ENCODE peak calls at places on chromosomes 3 and 15, in eight cellular contexts. One of them, this sample, is unnamed.

GRCh38 chr3:150610785-150611184 is 7.7 kb downstream of the SELENOT start:
- DNase-seq in RPMI8226: no peak
- DNase-seq in aorta: no peak
- DNase-seq in activated naive CD8-positive, alpha-beta T cell treated with anti-CD3 and anti-CD28 coated beads, Interleukin-2, amount 50 U/mL, for 24 hours: no peak
- DNase-seq in stimulated activated naive CD8-positive, alpha-beta T cell treated with anti-CD3 and anti-CD28 coated beads, Interleukin-15, amount 100 ng/mL, for 72 hours: no peak
- DNase-seq in psoas muscle: no peak
- DNase-seq in AG04450: no peak
- DNase-seq in uterus: no peak
- DNase-seq in this sample: no peak

GRCh38 chr3:10328460-10329071 is 7.7 kb upstream of the SEC13 start:
- DNase-seq in RPMI8226: no peak
- DNase-seq in aorta: peak; percentile 29
- DNase-seq in activated naive CD8-positive, alpha-beta T cell treated with anti-CD3 and anti-CD28 coated beads, Interleukin-2, amount 50 U/mL, for 24 hours: no peak
- DNase-seq in stimulated activated naive CD8-positive, alpha-beta T cell treated with anti-CD3 and anti-CD28 coated beads, Interleukin-15, amount 100 ng/mL, for 72 hours: no peak
- DNase-seq in psoas muscle: peak; percentile 47
- DNase-seq in AG04450: no peak
- DNase-seq in uterus: no peak
- DNase-seq in this sample: no peak

GRCh38 chr3:54968546-54969172 is 40.8 kb upstream of the LRTM1 start:
- DNase-seq in RPMI8226: no peak
- DNase-seq in aorta: no peak
- DNase-seq in activated naive CD8-positive, alpha-beta T cell treated with anti-CD3 and anti-CD28 coated beads, Interleukin-2, amount 50 U/mL, for 24 hours: no peak
- DNase-seq in stimulated activated naive CD8-positive, alpha-beta T cell treated with anti-CD3 and anti-CD28 coated beads, Interleukin-15, amount 100 ng/mL, for 72 hours: no peak
- DNase-seq in psoas muscle: no peak
- DNase-seq in AG04450: peak; percentile 55
- DNase-seq in uterus: no peak
- DNase-seq in this sample: no peak

GRCh38 chr15:94075349-94075748 is 156.0 kb upstream of the MCTP2 start:
- DNase-seq in RPMI8226: no peak
- DNase-seq in aorta: peak; percentile 73
- DNase-seq in activated naive CD8-positive, alpha-beta T cell treated with anti-CD3 and anti-CD28 coated beads, Interleukin-2, amount 50 U/mL, for 24 hours: no peak
- DNase-seq in stimulated activated naive CD8-positive, alpha-beta T cell treated with anti-CD3 and anti-CD28 coated beads, Interleukin-15, amount 100 ng/mL, for 72 hours: no peak
- DNase-seq in psoas muscle: peak; percentile 88
- DNase-seq in AG04450: no peak
- DNase-seq in uterus: peak; percentile 84
- DNase-seq in this sample: peak; percentile 93

GRCh38 chr3:143226678-143227291 is 107.2 kb downstream of the CHST2 start:
- DNase-seq in RPMI8226: no peak
- DNase-seq in aorta: no peak
- DNase-seq in activated naive CD8-positive, alpha-beta T cell treated with anti-CD3 and anti-CD28 coated beads, Interleukin-2, amount 50 U/mL, for 24 hours: no peak
- DNase-seq in stimulated activated naive CD8-positive, alpha-beta T cell treated with anti-CD3 and anti-CD28 coated beads, Interleukin-15, amount 100 ng/mL, for 72 hours: no peak
- DNase-seq in psoas muscle: no peak
- DNase-seq in AG04450: no peak
- DNase-seq in uterus: no peak
- DNase-seq in this sample: no peak

GRCh38 chr3:184343200-184343876 is 5.9 kb downstream of the FAM131A start:
- DNase-seq in RPMI8226: no peak
- DNase-seq in aorta: no peak
- DNase-seq in activated naive CD8-positive, alpha-beta T cell treated with anti-CD3 and anti-CD28 coated beads, Interleukin-2, amount 50 U/mL, for 24 hours: no peak
- DNase-seq in stimulated activated naive CD8-positive, alpha-beta T cell treated with anti-CD3 and anti-CD28 coated beads, Interleukin-15, amount 100 ng/mL, for 72 hours: no peak
- DNase-seq in psoas muscle: no peak
- DNase-seq in AG04450: no peak
- DNase-seq in uterus: no peak
- DNase-seq in this sample: no peak

GRCh38 chr3:150928234-150928633 is 23.0 kb upstream of the MINDY4B start:
- DNase-seq in RPMI8226: no peak
- DNase-seq in aorta: no peak
- DNase-seq in activated naive CD8-positive, alpha-beta T cell treated with anti-CD3 and anti-CD28 coated beads, Interleukin-2, amount 50 U/mL, for 24 hours: no peak
- DNase-seq in stimulated activated naive CD8-positive, alpha-beta T cell treated with anti-CD3 and anti-CD28 coated beads, Interleukin-15, amount 100 ng/mL, for 72 hours: no peak
- DNase-seq in psoas muscle: no peak
- DNase-seq in AG04450: no peak
- DNase-seq in uterus: no peak
- DNase-seq in this sample: no peak

GRCh38 chr15:48221885-48222284 is 15.8 kb downstream of the SLC12A1 start:
- DNase-seq in RPMI8226: no peak
- DNase-seq in aorta: peak; percentile 55
- DNase-seq in activated naive CD8-positive, alpha-beta T cell treated with anti-CD3 and anti-CD28 coated beads, Interleukin-2, amount 50 U/mL, for 24 hours: no peak
- DNase-seq in stimulated activated naive CD8-positive, alpha-beta T cell treated with anti-CD3 and anti-CD28 coated beads, Interleukin-15, amount 100 ng/mL, for 72 hours: no peak
- DNase-seq in psoas muscle: no peak
- DNase-seq in AG04450: no peak
- DNase-seq in uterus: no peak
- DNase-seq in this sample: no peak

GRCh38 chr3:31613654-31614053 is 80.9 kb downstream of the STT3B start:
- DNase-seq in RPMI8226: no peak
- DNase-seq in aorta: no peak
- DNase-seq in activated naive CD8-positive, alpha-beta T cell treated with anti-CD3 and anti-CD28 coated beads, Interleukin-2, amount 50 U/mL, for 24 hours: no peak
- DNase-seq in stimulated activated naive CD8-positive, alpha-beta T cell treated with anti-CD3 and anti-CD28 coated beads, Interleukin-15, amount 100 ng/mL, for 72 hours: no peak
- DNase-seq in psoas muscle: no peak
- DNase-seq in AG04450: peak; percentile 37
- DNase-seq in uterus: no peak
- DNase-seq in this sample: no peak

GRCh38 chr3:125231895-125232294 is 19.3 kb upstream of the SLC12A8 start:
- DNase-seq in RPMI8226: no peak
- DNase-seq in aorta: no peak
- DNase-seq in activated naive CD8-positive, alpha-beta T cell treated with anti-CD3 and anti-CD28 coated beads, Interleukin-2, amount 50 U/mL, for 24 hours: no peak
- DNase-seq in stimulated activated naive CD8-positive, alpha-beta T cell treated with anti-CD3 and anti-CD28 coated beads, Interleukin-15, amount 100 ng/mL, for 72 hours: no peak
- DNase-seq in psoas muscle: no peak
- DNase-seq in AG04450: peak; percentile 29
- DNase-seq in uterus: no peak
- DNase-seq in this sample: no peak

GRCh38 chr15:39171944-39172368 is 408.9 kb upstream of the THBS1 start:
- DNase-seq in RPMI8226: peak; percentile 25
- DNase-seq in aorta: no peak
- DNase-seq in activated naive CD8-positive, alpha-beta T cell treated with anti-CD3 and anti-CD28 coated beads, Interleukin-2, amount 50 U/mL, for 24 hours: peak; percentile 39
- DNase-seq in stimulated activated naive CD8-positive, alpha-beta T cell treated with anti-CD3 and anti-CD28 coated beads, Interleukin-15, amount 100 ng/mL, for 72 hours: peak; percentile 7
- DNase-seq in psoas muscle: peak; percentile 46
- DNase-seq in AG04450: peak; percentile 96
- DNase-seq in uterus: peak; percentile 59
- DNase-seq in this sample: peak; percentile 72

GRCh38 chr3:16365454-16366128 is 100.6 kb downstream of the OXNAD1 start:
- DNase-seq in RPMI8226: no peak
- DNase-seq in aorta: no peak
- DNase-seq in activated naive CD8-positive, alpha-beta T cell treated with anti-CD3 and anti-CD28 coated beads, Interleukin-2, amount 50 U/mL, for 24 hours: no peak
- DNase-seq in stimulated activated naive CD8-positive, alpha-beta T cell treated with anti-CD3 and anti-CD28 coated beads, Interleukin-15, amount 100 ng/mL, for 72 hours: no peak
- DNase-seq in psoas muscle: no peak
- DNase-seq in AG04450: no peak
- DNase-seq in uterus: no peak
- DNase-seq in this sample: no peak

GRCh38 chr15:62901916-62902554 is 140.5 kb upstream of the TPM1 start:
- DNase-seq in RPMI8226: no peak
- DNase-seq in aorta: no peak
- DNase-seq in activated naive CD8-positive, alpha-beta T cell treated with anti-CD3 and anti-CD28 coated beads, Interleukin-2, amount 50 U/mL, for 24 hours: no peak
- DNase-seq in stimulated activated naive CD8-positive, alpha-beta T cell treated with anti-CD3 and anti-CD28 coated beads, Interleukin-15, amount 100 ng/mL, for 72 hours: no peak
- DNase-seq in psoas muscle: no peak
- DNase-seq in AG04450: no peak
- DNase-seq in uterus: no peak
- DNase-seq in this sample: no peak

GRCh38 chr3:73461582-73461981 is 163.2 kb downstream of the PDZRN3 start:
- DNase-seq in RPMI8226: no peak
- DNase-seq in aorta: no peak
- DNase-seq in activated naive CD8-positive, alpha-beta T cell treated with anti-CD3 and anti-CD28 coated beads, Interleukin-2, amount 50 U/mL, for 24 hours: no peak
- DNase-seq in stimulated activated naive CD8-positive, alpha-beta T cell treated with anti-CD3 and anti-CD28 coated beads, Interleukin-15, amount 100 ng/mL, for 72 hours: no peak
- DNase-seq in psoas muscle: no peak
- DNase-seq in AG04450: no peak
- DNase-seq in uterus: peak; percentile 41
- DNase-seq in this sample: no peak

GRCh38 chr3:73036694-73037368 is 24.6 kb upstream of the EBLN2 start:
- DNase-seq in RPMI8226: no peak
- DNase-seq in aorta: no peak
- DNase-seq in activated naive CD8-positive, alpha-beta T cell treated with anti-CD3 and anti-CD28 coated beads, Interleukin-2, amount 50 U/mL, for 24 hours: no peak
- DNase-seq in stimulated activated naive CD8-positive, alpha-beta T cell treated with anti-CD3 and anti-CD28 coated beads, Interleukin-15, amount 100 ng/mL, for 72 hours: no peak
- DNase-seq in psoas muscle: no peak
- DNase-seq in AG04450: no peak
- DNase-seq in uterus: no peak
- DNase-seq in this sample: no peak

GRCh38 chr3:159664011-159664410 is 324.6 kb upstream of the IL12A start:
- DNase-seq in RPMI8226: no peak
- DNase-seq in aorta: no peak
- DNase-seq in activated naive CD8-positive, alpha-beta T cell treated with anti-CD3 and anti-CD28 coated beads, Interleukin-2, amount 50 U/mL, for 24 hours: no peak
- DNase-seq in stimulated activated naive CD8-positive, alpha-beta T cell treated with anti-CD3 and anti-CD28 coated beads, Interleukin-15, amount 100 ng/mL, for 72 hours: no peak
- DNase-seq in psoas muscle: no peak
- DNase-seq in AG04450: no peak
- DNase-seq in uterus: no peak
- DNase-seq in this sample: no peak

GRCh38 chr15:48143856-48144255 is 23.1 kb downstream of the SLC24A5 start:
- DNase-seq in RPMI8226: no peak
- DNase-seq in aorta: no peak
- DNase-seq in activated naive CD8-positive, alpha-beta T cell treated with anti-CD3 and anti-CD28 coated beads, Interleukin-2, amount 50 U/mL, for 24 hours: no peak
- DNase-seq in stimulated activated naive CD8-positive, alpha-beta T cell treated with anti-CD3 and anti-CD28 coated beads, Interleukin-15, amount 100 ng/mL, for 72 hours: no peak
- DNase-seq in psoas muscle: no peak
- DNase-seq in AG04450: no peak
- DNase-seq in uterus: no peak
- DNase-seq in this sample: no peak

GRCh38 chr15:90903733-90904536 is 833 bp downstream of the MAN2A2 start:
- DNase-seq in RPMI8226: peak; percentile 75
- DNase-seq in aorta: peak; percentile 37
- DNase-seq in activated naive CD8-positive, alpha-beta T cell treated with anti-CD3 and anti-CD28 coated beads, Interleukin-2, amount 50 U/mL, for 24 hours: peak; percentile 20
- DNase-seq in stimulated activated naive CD8-positive, alpha-beta T cell treated with anti-CD3 and anti-CD28 coated beads, Interleukin-15, amount 100 ng/mL, for 72 hours: no peak
- DNase-seq in psoas muscle: peak; percentile 45
- DNase-seq in AG04450: no peak
- DNase-seq in uterus: no peak
- DNase-seq in this sample: no peak

GRCh38 chr15:92884813-92885461 is 15.2 kb upstream of the CHD2 start:
- DNase-seq in RPMI8226: peak; percentile 36
- DNase-seq in aorta: no peak
- DNase-seq in activated naive CD8-positive, alpha-beta T cell treated with anti-CD3 and anti-CD28 coated beads, Interleukin-2, amount 50 U/mL, for 24 hours: no peak
- DNase-seq in stimulated activated naive CD8-positive, alpha-beta T cell treated with anti-CD3 and anti-CD28 coated beads, Interleukin-15, amount 100 ng/mL, for 72 hours: no peak
- DNase-seq in psoas muscle: no peak
- DNase-seq in AG04450: no peak
- DNase-seq in uterus: no peak
- DNase-seq in this sample: no peak

GRCh38 chr3:184345678-184346144 is 8.3 kb downstream of the FAM131A start:
- DNase-seq in RPMI8226: peak; percentile 85
- DNase-seq in aorta: peak; percentile 63
- DNase-seq in activated naive CD8-positive, alpha-beta T cell treated with anti-CD3 and anti-CD28 coated beads, Interleukin-2, amount 50 U/mL, for 24 hours: no peak
- DNase-seq in stimulated activated naive CD8-positive, alpha-beta T cell treated with anti-CD3 and anti-CD28 coated beads, Interleukin-15, amount 100 ng/mL, for 72 hours: no peak
- DNase-seq in psoas muscle: peak; percentile 91
- DNase-seq in AG04450: no peak
- DNase-seq in uterus: no peak
- DNase-seq in this sample: peak; percentile 75

GRCh38 chr15:25183581-25184330 is 229.0 kb downstream of the SNRPN start:
- DNase-seq in RPMI8226: no peak
- DNase-seq in aorta: peak; percentile 22
- DNase-seq in activated naive CD8-positive, alpha-beta T cell treated with anti-CD3 and anti-CD28 coated beads, Interleukin-2, amount 50 U/mL, for 24 hours: no peak
- DNase-seq in stimulated activated naive CD8-positive, alpha-beta T cell treated with anti-CD3 and anti-CD28 coated beads, Interleukin-15, amount 100 ng/mL, for 72 hours: no peak
- DNase-seq in psoas muscle: peak; percentile 23
- DNase-seq in AG04450: no peak
- DNase-seq in uterus: no peak
- DNase-seq in this sample: no peak

GRCh38 chr3:117526485-117527079 is 817.0 kb downstream of the TUSC7 start:
- DNase-seq in RPMI8226: peak; percentile 46
- DNase-seq in aorta: peak; percentile 44
- DNase-seq in activated naive CD8-positive, alpha-beta T cell treated with anti-CD3 and anti-CD28 coated beads, Interleukin-2, amount 50 U/mL, for 24 hours: no peak
- DNase-seq in stimulated activated naive CD8-positive, alpha-beta T cell treated with anti-CD3 and anti-CD28 coated beads, Interleukin-15, amount 100 ng/mL, for 72 hours: no peak
- DNase-seq in psoas muscle: no peak
- DNase-seq in AG04450: no peak
- DNase-seq in uterus: no peak
- DNase-seq in this sample: no peak

GRCh38 chr3:58536501-58537411 is at the start of gene ACOX2:
- DNase-seq in RPMI8226: no peak
- DNase-seq in aorta: peak; percentile 80
- DNase-seq in activated naive CD8-positive, alpha-beta T cell treated with anti-CD3 and anti-CD28 coated beads, Interleukin-2, amount 50 U/mL, for 24 hours: no peak
- DNase-seq in stimulated activated naive CD8-positive, alpha-beta T cell treated with anti-CD3 and anti-CD28 coated beads, Interleukin-15, amount 100 ng/mL, for 72 hours: no peak
- DNase-seq in psoas muscle: peak; percentile 74
- DNase-seq in AG04450: no peak
- DNase-seq in uterus: peak; percentile 80
- DNase-seq in this sample: peak; percentile 84

GRCh38 chr15:83928392-83928734 is 274.4 kb downstream of the ADAMTSL3 start:
- DNase-seq in RPMI8226: no peak
- DNase-seq in aorta: no peak
- DNase-seq in activated naive CD8-positive, alpha-beta T cell treated with anti-CD3 and anti-CD28 coated beads, Interleukin-2, amount 50 U/mL, for 24 hours: no peak
- DNase-seq in stimulated activated naive CD8-positive, alpha-beta T cell treated with anti-CD3 and anti-CD28 coated beads, Interleukin-15, amount 100 ng/mL, for 72 hours: no peak
- DNase-seq in psoas muscle: no peak
- DNase-seq in AG04450: no peak
- DNase-seq in uterus: no peak
- DNase-seq in this sample: no peak

GRCh38 chr15:28098360-28098765 is 752 bp downstream of the OCA2 start:
- DNase-seq in RPMI8226: peak; percentile 15
- DNase-seq in aorta: no peak
- DNase-seq in activated naive CD8-positive, alpha-beta T cell treated with anti-CD3 and anti-CD28 coated beads, Interleukin-2, amount 50 U/mL, for 24 hours: no peak
- DNase-seq in stimulated activated naive CD8-positive, alpha-beta T cell treated with anti-CD3 and anti-CD28 coated beads, Interleukin-15, amount 100 ng/mL, for 72 hours: no peak
- DNase-seq in psoas muscle: no peak
- DNase-seq in AG04450: no peak
- DNase-seq in uterus: no peak
- DNase-seq in this sample: peak; percentile 55

GRCh38 chr15:99275525-99276128 is 24.3 kb downstream of the LRRC28 start:
- DNase-seq in RPMI8226: no peak
- DNase-seq in aorta: no peak
- DNase-seq in activated naive CD8-positive, alpha-beta T cell treated with anti-CD3 and anti-CD28 coated beads, Interleukin-2, amount 50 U/mL, for 24 hours: no peak
- DNase-seq in stimulated activated naive CD8-positive, alpha-beta T cell treated with anti-CD3 and anti-CD28 coated beads, Interleukin-15, amount 100 ng/mL, for 72 hours: no peak
- DNase-seq in psoas muscle: no peak
- DNase-seq in AG04450: no peak
- DNase-seq in uterus: no peak
- DNase-seq in this sample: no peak

GRCh38 chr15:53869044-53869805 is 109.0 kb upstream of the UNC13C start:
- DNase-seq in RPMI8226: peak; percentile 31
- DNase-seq in aorta: no peak
- DNase-seq in activated naive CD8-positive, alpha-beta T cell treated with anti-CD3 and anti-CD28 coated beads, Interleukin-2, amount 50 U/mL, for 24 hours: no peak
- DNase-seq in stimulated activated naive CD8-positive, alpha-beta T cell treated with anti-CD3 and anti-CD28 coated beads, Interleukin-15, amount 100 ng/mL, for 72 hours: no peak
- DNase-seq in psoas muscle: no peak
- DNase-seq in AG04450: no peak
- DNase-seq in uterus: no peak
- DNase-seq in this sample: no peak

GRCh38 chr3:28317438-28318022 is 31.0 kb upstream of the ZCWPW2 start:
- DNase-seq in RPMI8226: peak; percentile 61
- DNase-seq in aorta: no peak
- DNase-seq in activated naive CD8-positive, alpha-beta T cell treated with anti-CD3 and anti-CD28 coated beads, Interleukin-2, amount 50 U/mL, for 24 hours: peak; percentile 7
- DNase-seq in stimulated activated naive CD8-positive, alpha-beta T cell treated with anti-CD3 and anti-CD28 coated beads, Interleukin-15, amount 100 ng/mL, for 72 hours: peak; percentile 34
- DNase-seq in psoas muscle: no peak
- DNase-seq in AG04450: no peak
- DNase-seq in uterus: no peak
- DNase-seq in this sample: no peak

GRCh38 chr3:46811615-46812236 is 51.5 kb downstream of the MYL3 start:
- DNase-seq in RPMI8226: no peak
- DNase-seq in aorta: no peak
- DNase-seq in activated naive CD8-positive, alpha-beta T cell treated with anti-CD3 and anti-CD28 coated beads, Interleukin-2, amount 50 U/mL, for 24 hours: no peak
- DNase-seq in stimulated activated naive CD8-positive, alpha-beta T cell treated with anti-CD3 and anti-CD28 coated beads, Interleukin-15, amount 100 ng/mL, for 72 hours: no peak
- DNase-seq in psoas muscle: no peak
- DNase-seq in AG04450: no peak
- DNase-seq in uterus: no peak
- DNase-seq in this sample: no peak

GRCh38 chr15:85782112-85782511 is 12.6 kb downstream of the KLHL25 start:
- DNase-seq in RPMI8226: no peak
- DNase-seq in aorta: no peak
- DNase-seq in activated naive CD8-positive, alpha-beta T cell treated with anti-CD3 and anti-CD28 coated beads, Interleukin-2, amount 50 U/mL, for 24 hours: no peak
- DNase-seq in stimulated activated naive CD8-positive, alpha-beta T cell treated with anti-CD3 and anti-CD28 coated beads, Interleukin-15, amount 100 ng/mL, for 72 hours: no peak
- DNase-seq in psoas muscle: no peak
- DNase-seq in AG04450: no peak
- DNase-seq in uterus: no peak
- DNase-seq in this sample: no peak

GRCh38 chr3:29138171-29138570 is 142.7 kb upstream of the RBMS3 start:
- DNase-seq in RPMI8226: no peak
- DNase-seq in aorta: no peak
- DNase-seq in activated naive CD8-positive, alpha-beta T cell treated with anti-CD3 and anti-CD28 coated beads, Interleukin-2, amount 50 U/mL, for 24 hours: no peak
- DNase-seq in stimulated activated naive CD8-positive, alpha-beta T cell treated with anti-CD3 and anti-CD28 coated beads, Interleukin-15, amount 100 ng/mL, for 72 hours: no peak
- DNase-seq in psoas muscle: no peak
- DNase-seq in AG04450: no peak
- DNase-seq in uterus: no peak
- DNase-seq in this sample: no peak

GRCh38 chr15:37903932-37904493 is 30.4 kb upstream of the TMCO5A start:
- DNase-seq in RPMI8226: no peak
- DNase-seq in aorta: no peak
- DNase-seq in activated naive CD8-positive, alpha-beta T cell treated with anti-CD3 and anti-CD28 coated beads, Interleukin-2, amount 50 U/mL, for 24 hours: no peak
- DNase-seq in stimulated activated naive CD8-positive, alpha-beta T cell treated with anti-CD3 and anti-CD28 coated beads, Interleukin-15, amount 100 ng/mL, for 72 hours: no peak
- DNase-seq in psoas muscle: no peak
- DNase-seq in AG04450: no peak
- DNase-seq in uterus: no peak
- DNase-seq in this sample: no peak

GRCh38 chr3:79406175-79406574 is 361.6 kb downstream of the ROBO1 start:
- DNase-seq in RPMI8226: no peak
- DNase-seq in aorta: no peak
- DNase-seq in activated naive CD8-positive, alpha-beta T cell treated with anti-CD3 and anti-CD28 coated beads, Interleukin-2, amount 50 U/mL, for 24 hours: no peak
- DNase-seq in stimulated activated naive CD8-positive, alpha-beta T cell treated with anti-CD3 and anti-CD28 coated beads, Interleukin-15, amount 100 ng/mL, for 72 hours: no peak
- DNase-seq in psoas muscle: no peak
- DNase-seq in AG04450: no peak
- DNase-seq in uterus: no peak
- DNase-seq in this sample: no peak